ENCODE peak calls at places on chromosomes 7 and 10, in four cellular contexts. C is endothelial cell of umbilical vein, L is DND-41, O is GM23338. H is an unnamed sample.

GRCh38 chr7:32893225-32893560 is 1.6 kb upstream of the KBTBD2 start:
- DNase-seq in C (no peak), L (no peak), O (no peak), H (no peak)

GRCh38 chr10:33334170-33334838 is at the start of gene NRP1:
- DNase-seq in C (peak), O (peak), L (peak), H (no peak)

GRCh38 chr7:16905300-16906044 is 23.7 kb upstream of the AGR3 start:
- DNase-seq in C (peak), L (no peak), O (peak), H (no peak)

GRCh38 chr7:107882766-107883165 is 8.2 kb upstream of the DLD start:
- DNase-seq in L (no peak), O (no peak), C (no peak), H (no peak)

GRCh38 chr7:34939175-34939574 is 98.1 kb downstream of the DPY19L1 start:
- DNase-seq in L (no peak), C (no peak), O (peak), H (no peak)

GRCh38 chr10:113127285-113128283 is 177.5 kb downstream of the TCF7L2 start:
- DNase-seq in L (no peak), C (no peak), O (no peak), H (no peak)

GRCh38 chr7:150451097-150451793 is 815 bp downstream of the GIMAP8 start:
- DNase-seq in O (no peak), L (peak), C (peak), H (no peak)

GRCh38 chr10:129191848-129192247 is 275.2 kb upstream of the MGMT start:
- DNase-seq in C (no peak), L (no peak), O (no peak), H (no peak)

GRCh38 chr7:2775785-2776184 is 68.3 kb downstream of the GNA12 start:
- DNase-seq in O (no peak), C (no peak), L (no peak), H (no peak)

GRCh38 chr10:76231258-76231934 is 800.0 kb downstream of the LRMDA start:
- DNase-seq in L (no peak), O (peak), C (peak), H (no peak)

GRCh38 chr7:135601182-135601581 is 43.5 kb downstream of the NUP205 start:
- DNase-seq in O (no peak), C (no peak), L (no peak), H (no peak)

GRCh38 chr7:46932656-46933424 is 649.1 kb downstream of the TNS3 start:
- DNase-seq in C (peak), L (no peak), O (peak), H (no peak)

GRCh38 chr10:132551093-132551807 is 13.7 kb downstream of the INPP5A start:
- DNase-seq in L (peak), C (no peak), O (no peak), H (peak)

GRCh38 chr7:148726385-148726784 is 27.7 kb downstream of the CUL1 start:
- DNase-seq in C (no peak), L (no peak), O (no peak), H (no peak)

GRCh38 chr7:28052933-28053332 is 127.7 kb downstream of the JAZF1 start:
- DNase-seq in L (no peak), C (peak), O (no peak), H (no peak)

DNA sequence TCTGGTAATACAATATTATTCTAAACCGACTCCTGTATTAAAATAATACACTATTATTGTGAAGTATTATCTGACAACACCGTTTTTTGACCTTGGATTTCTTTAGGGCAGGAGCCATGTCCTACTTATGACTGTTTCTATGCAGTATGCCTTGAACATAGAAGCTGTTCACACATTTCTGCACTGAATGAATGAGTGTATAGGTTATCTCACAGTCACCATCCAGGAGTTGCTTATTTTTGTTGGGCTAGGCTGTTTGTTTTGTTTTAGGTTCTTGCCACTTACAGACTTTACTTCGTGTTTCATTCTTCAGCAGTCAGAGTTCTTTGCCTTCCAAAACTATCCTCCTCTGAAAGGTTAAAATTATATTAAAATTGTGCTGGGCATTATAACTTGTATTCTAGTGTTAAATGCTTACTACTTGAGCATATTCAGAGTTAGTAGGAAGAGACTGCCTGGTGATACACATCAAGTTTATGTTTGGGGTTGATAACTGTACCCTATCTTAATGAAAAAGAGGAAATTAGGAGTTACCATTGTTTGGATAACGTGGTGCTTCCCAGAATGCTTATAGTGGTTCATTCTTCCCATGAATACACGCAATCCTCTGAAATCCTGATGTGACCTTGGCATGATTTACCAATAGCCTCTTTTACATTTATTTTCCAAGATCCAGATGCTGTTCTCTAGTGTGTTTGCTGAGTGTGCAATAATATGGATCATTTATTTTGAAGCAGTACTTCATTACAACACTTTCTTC is 1.7 kb downstream of the RALA start:
- DNase-seq in O (no peak), C (peak), L (no peak), H (no peak)
- H3K4me3 ChIP-seq in O (peak), C (peak), L (peak), H (peak)

DNA sequence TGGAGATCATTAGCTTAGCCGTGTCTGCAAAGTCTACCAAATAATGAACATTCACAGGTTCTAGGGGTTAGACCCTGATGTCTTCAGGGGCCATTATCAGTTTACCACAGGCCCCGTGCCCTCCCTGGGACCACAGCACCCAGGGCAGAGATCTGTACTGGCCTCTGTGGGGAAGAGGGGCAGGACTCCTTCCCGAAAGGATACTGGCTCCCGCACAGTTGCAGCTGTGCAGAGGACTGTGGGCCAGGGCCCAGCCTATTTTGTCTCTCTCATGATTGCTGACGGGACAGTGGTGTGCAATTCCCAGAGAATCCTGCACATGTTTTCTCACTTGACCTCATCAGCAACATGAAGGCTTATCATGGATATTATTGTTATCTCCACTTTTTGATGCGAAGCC is 243.9 kb downstream of the GLRX3 start:
- DNase-seq in C (no peak), L (no peak), O (no peak), H (no peak)
- H3K4me2 ChIP-seq in C (no peak), L (no peak), O (no peak), H (no peak)

DNA sequence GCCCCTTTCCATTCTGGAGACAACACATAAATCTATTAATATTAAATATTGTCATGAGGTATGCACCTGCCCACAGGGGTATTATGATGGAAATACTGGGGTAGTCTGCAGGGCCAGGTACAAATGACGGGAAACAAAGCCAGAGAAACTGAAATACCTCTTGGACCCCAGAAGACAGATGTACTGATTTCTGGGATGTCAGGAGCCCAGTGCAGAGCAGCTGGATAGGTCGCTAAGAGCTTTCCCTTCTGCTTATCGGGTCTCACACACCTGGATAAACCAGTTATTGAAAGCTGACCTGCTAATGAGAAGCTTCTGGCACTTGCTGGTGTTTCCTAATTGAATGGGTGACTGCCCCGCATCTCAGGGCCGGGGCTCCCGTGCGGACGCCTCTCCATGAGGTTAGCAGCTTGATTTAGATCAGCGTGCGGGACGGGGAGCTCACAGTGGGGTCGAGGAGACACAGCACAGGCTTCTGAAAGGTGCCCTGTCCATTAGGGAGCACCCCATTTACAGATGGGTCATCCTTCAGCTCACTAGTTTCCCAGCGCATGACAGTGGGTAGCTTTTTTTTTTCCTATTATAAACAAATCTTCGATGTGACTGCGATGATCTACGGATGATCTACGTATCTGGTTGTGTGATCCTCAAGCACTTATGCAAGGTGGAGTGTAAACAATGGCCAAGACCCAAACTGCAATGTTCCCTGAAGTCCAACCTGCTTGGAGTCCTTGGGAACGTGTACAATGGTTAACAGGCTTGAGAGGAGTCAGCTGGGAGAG is 1.5 kb upstream of the INSIG1 start:
- DNase-seq in C (no peak), O (no peak), L (no peak), H (no peak)
- H3K4me3 ChIP-seq in C (no peak), O (peak), L (peak), H (peak)

GRCh38 chr10:60990663-60991062 is 46.7 kb upstream of the RHOBTB1 start:
- DNase-seq in O (no peak), C (no peak), L (no peak), H (no peak)

GRCh38 chr10:60992661-60993060 is 48.7 kb upstream of the RHOBTB1 start:
- DNase-seq in C (peak), L (no peak), O (no peak), H (no peak)

GRCh38 chr10:60985946-60986345 is 42.0 kb upstream of the RHOBTB1 start:
- DNase-seq in L (no peak), C (peak), O (no peak), H (no peak)

GRCh38 chr10:60986779-60987178 is 42.8 kb upstream of the RHOBTB1 start:
- DNase-seq in O (peak), C (peak), L (no peak), H (no peak)

DNA sequence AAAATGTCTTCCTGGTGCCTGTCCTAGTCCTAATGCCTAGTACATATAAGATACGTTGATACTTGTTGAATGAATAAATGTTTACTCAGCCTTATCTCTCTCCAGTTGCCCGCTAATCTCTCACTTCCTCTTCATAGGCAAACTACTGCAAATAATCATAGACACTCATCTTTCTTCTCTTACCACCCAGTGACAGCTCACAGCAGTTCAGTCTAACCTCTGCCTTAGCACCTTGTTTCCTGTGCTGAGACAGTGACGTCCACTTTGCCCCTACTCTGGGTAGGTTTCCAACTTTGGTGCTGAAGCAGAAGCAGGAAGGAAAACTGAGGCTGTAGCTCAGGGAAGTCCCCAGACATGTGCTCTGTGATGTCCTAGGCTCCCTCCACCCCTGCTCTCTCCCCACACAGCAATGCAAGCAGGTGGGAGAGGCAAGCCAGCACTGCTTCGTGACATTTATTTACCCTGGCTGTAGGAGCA is 45.5 kb upstream of the RHOBTB1 start:
- DNase-seq in L (no peak), O (no peak), C (no peak), H (peak)
- H3K4me2 ChIP-seq in L (no peak), O (no peak), C (no peak), H (peak)

DNA sequence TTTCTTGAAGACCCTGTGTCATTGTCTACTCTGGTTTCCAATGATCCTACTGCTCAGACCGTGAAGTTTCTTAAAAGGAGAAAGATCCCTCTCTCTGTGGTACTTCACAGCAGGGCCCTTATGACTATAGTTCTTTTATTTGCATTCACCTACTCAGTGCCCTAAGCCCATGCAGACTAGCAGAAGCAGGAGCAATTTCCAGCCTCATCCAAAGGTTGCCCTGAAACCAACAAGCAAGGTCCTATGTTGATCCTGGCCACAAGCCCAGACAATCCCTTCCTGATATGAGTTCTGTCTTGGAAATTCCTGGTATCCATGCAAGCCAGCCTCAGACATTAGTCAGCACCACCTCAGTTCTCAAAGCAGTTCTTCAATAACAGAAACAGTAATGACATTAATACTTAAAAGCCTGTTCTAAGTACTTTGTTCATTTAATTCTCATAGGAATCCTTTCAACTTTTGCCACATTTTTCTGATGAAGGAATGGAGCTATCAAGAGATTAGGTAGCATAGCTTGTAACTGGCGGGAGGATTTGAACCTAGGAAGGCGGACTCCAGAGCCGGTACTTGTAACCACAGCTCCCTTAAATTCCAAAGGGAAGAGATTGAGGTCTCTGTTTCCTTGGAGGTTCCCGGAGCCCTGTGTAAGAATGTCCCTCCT is 58.1 kb upstream of the ST8SIA6 start:
- DNase-seq in L (no peak), C (peak), O (no peak), H (no peak)
- H3K4me3 ChIP-seq in L (no peak), C (no peak), O (no peak), H (no peak)

H was measured in OCI-LY7.